ENCODE peak calls at places on chromosomes 11 and 22, in eight cellular contexts. U is prostate gland, J is PC-3, A is H1, M is heart right ventricle, V is SK-N-SH, I is Peyer's patch, O is K562. T is an unnamed sample. For H3K9me3, the result is how much of the 10 kb centered on the place peaks cover.

GRCh38 chr11:78037056-78037455 is 14.0 kb upstream of the KCTD14 start:
- DNase-seq in U (no peak), J (peak), A (no peak), M (no peak), V (no peak), I (no peak), O (no peak), T (peak)

GRCh38 chr11:58562375-58562800 is 13.3 kb downstream of the LPXN start:
- DNase-seq in U (no peak), J (no peak), A (no peak), M (no peak), V (no peak), I (no peak), O (no peak), T (no peak)

GRCh38 chr11:107696140-107696539 is 15.7 kb downstream of the SLN start:
- DNase-seq in U (no peak), J (peak), A (no peak), M (no peak), V (no peak), I (no peak), O (no peak), T (no peak)

GRCh38 chr22:21568207-21569075 is 927 bp downstream of the UBE2L3 start:
- DNase-seq in U (peak), J (no peak), A (no peak), M (peak), V (peak), I (no peak), O (peak), T (peak)

GRCh38 chr11:17604913-17605230 is 57.8 kb downstream of the OTOG start:
- DNase-seq in U (no peak), J (no peak), A (no peak), M (no peak), V (no peak), I (no peak), O (no peak), T (no peak)

GRCh38 chr22:22111267-22111751 is 128.7 kb upstream of the TOP3B start:
- DNase-seq in U (no peak), J (peak), A (no peak), M (no peak), V (no peak), I (peak), O (peak), T (no peak)

GRCh38 chr11:26587073-26587472 is 15.0 kb upstream of the MUC15 start:
- DNase-seq in U (no peak), J (no peak), A (no peak), M (no peak), V (no peak), I (no peak), O (no peak), T (no peak)

GRCh38 chr11:57566035-57566504 is 1.4 kb downstream of the UBE2L6 start:
- DNase-seq in U (peak), J (peak), A (no peak), M (peak), V (no peak), I (peak), O (no peak), T (peak)

GRCh38 chr11:99366476-99366992 is 345.8 kb downstream of the CNTN5 start:
- DNase-seq in U (no peak), J (no peak), A (no peak), M (no peak), V (no peak), I (no peak), O (no peak), T (no peak)

GRCh38 chr22:34330432-34330831 is 410.2 kb upstream of the LARGE1 start:
- DNase-seq in U (no peak), J (no peak), A (no peak), M (no peak), V (no peak), I (no peak), O (no peak), T (no peak)

GRCh38 chr22:29706493-29706892 is 13.3 kb upstream of the CABP7 start:
- DNase-seq in U (no peak), J (no peak), A (no peak), M (no peak), V (peak), I (no peak), O (no peak), T (no peak)

GRCh38 chr22:22923930-22924329 is 36.3 kb downstream of the IGLL5 start:
- DNase-seq in U (no peak), J (no peak), A (no peak), M (no peak), V (no peak), I (no peak), O (peak), T (no peak)

GRCh38 chr11:43987384-43988039 is 45.1 kb downstream of the C11orf96 start:
- DNase-seq in U (no peak), J (peak), A (no peak), M (peak), V (peak), I (peak), O (no peak), T (peak)

GRCh38 chr22:47787501-47788227 is 1025.2 kb downstream of the TBC1D22A start:
- DNase-seq in U (no peak), J (no peak), A (no peak), M (no peak), V (no peak), I (no peak), O (no peak), T (no peak)

GRCh38 chr11:86606849-86607481 is 65.5 kb downstream of the ME3 start:
- DNase-seq in U (no peak), J (peak), A (no peak), M (no peak), V (no peak), I (no peak), O (no peak), T (no peak)

GRCh38 chr22:20205964-20206708 is 55.3 kb upstream of the CCDC188 start:
- DNase-seq in U (peak), J (peak), A (no peak), M (peak), V (no peak), I (peak), O (peak), T (peak)

GRCh38 chr11:98955551-98955950 is 65.2 kb upstream of the CNTN5 start:
- DNase-seq in U (no peak), J (peak), A (no peak), M (no peak), V (no peak), I (no peak), O (no peak), T (no peak)

GRCh38 chr11:76656571-76657081 is 13.9 kb downstream of the LRRC32 start:
- DNase-seq in U (no peak), J (no peak), A (no peak), M (no peak), V (peak), I (no peak), O (no peak), T (peak)

GRCh38 chr22:43077121-43077877 is 11.9 kb downstream of the TTLL1 start:
- DNase-seq in U (no peak), J (no peak), A (no peak), M (peak), V (no peak), I (no peak), O (no peak), T (peak)

DNA sequence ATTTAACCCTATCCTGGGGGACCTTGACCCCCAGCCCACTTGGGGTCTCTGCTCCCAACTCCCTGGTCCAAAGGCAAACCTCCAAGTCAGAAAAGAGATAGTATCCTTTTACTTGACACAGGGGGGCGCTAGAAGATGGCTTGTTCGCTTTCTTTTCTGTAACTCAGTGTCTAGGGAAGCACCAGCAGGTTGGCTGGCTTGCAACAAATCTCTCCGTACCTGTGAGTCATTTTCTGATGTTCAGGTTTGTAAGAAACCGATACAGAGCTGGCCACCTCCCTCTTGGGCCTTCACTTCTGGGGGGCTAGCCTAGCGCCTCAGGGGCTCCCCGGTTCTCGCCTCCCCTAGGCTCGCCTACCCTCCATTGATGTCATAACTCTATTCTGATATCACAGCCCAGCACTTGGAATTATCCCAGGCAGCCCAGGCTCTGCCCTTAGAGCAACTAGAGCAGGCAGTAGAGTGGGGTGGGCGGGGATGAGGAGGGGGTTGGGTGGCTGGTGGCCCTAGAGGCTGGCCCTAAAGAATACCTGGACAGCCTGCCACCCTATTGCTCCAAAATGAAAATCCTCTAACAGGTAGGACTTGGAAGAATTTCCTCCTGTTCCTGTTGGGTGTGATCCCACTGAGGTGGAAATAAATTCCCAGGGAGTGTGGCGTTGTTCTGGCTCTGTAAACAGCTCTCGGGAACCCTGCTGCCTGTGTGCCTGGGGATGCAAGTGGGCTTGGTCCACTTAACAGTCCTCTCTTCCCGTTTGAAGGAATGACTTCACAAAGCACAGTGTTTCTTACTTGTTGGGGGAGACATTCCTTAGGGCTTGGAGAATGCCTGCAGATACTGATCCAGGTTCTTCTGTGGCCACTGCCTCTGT is 69.4 kb downstream of the OSBP2 start:
- DNase-seq in U (peak), J (peak), A (peak), M (peak), V (peak), I (no peak), O (peak), T (peak)
- TF ChIP-seq CTCF in U (no peak), J (peak), A (peak), M (peak), V (peak), I (peak), O (peak), T (peak)

GRCh38 chr22:28139993-28140392 is 220.9 kb upstream of the PITPNB start:
- DNase-seq in U (no peak), J (peak), A (no peak), M (no peak), V (no peak), I (no peak), O (no peak), T (no peak)

GRCh38 chr22:28141614-28142013 is 222.6 kb upstream of the PITPNB start:
- DNase-seq in U (no peak), J (peak), A (no peak), M (no peak), V (no peak), I (no peak), O (no peak), T (no peak)

GRCh38 chr22:28143961-28144745 is 225.1 kb upstream of the PITPNB start:
- DNase-seq in U (no peak), J (no peak), A (no peak), M (no peak), V (no peak), I (no peak), O (no peak), T (no peak)

GRCh38 chr22:28142361-28142801 is 223.3 kb upstream of the PITPNB start:
- DNase-seq in U (peak), J (peak), A (no peak), M (no peak), V (no peak), I (no peak), O (no peak), T (no peak)

DNA sequence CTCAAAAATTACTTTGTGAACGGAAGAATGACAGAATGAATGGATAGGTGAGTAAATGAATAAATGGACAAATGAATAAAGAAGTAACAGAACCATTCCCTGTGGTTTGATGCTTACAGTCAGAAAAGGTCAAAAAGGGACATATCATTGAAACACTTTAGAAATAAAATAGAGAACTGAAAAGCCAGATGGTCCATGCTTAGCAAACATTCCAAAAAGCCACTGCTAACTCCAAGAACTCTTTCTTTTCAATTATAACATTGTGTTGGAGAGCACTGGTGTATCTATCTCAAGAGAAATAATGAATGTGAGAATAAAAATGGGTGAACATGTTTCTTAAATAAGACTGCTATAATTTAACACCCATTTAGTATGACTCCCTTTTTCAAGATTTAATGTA is 224.2 kb upstream of the PITPNB start:
- DNase-seq in U (no peak), J (no peak), A (no peak), M (no peak), V (no peak), I (no peak), O (no peak), T (no peak)
- H3K9me3 ChIP-seq in U (under half), J (under half), A (under half), M (under half), V (under half), I (under half), O (under half), T (under half)

GRCh38 chr11:103929168-103929903 is 107.1 kb upstream of the DDI1 start:
- DNase-seq in U (no peak), J (no peak), A (no peak), M (no peak), V (no peak), I (no peak), O (no peak), T (no peak)

GRCh38 chr11:103939694-103940093 is 96.7 kb upstream of the DDI1 start:
- DNase-seq in U (no peak), J (no peak), A (no peak), M (no peak), V (no peak), I (no peak), O (no peak), T (no peak)

GRCh38 chr11:103936059-103936458 is 100.4 kb upstream of the DDI1 start:
- DNase-seq in U (no peak), J (peak), A (no peak), M (no peak), V (no peak), I (no peak), O (no peak), T (no peak)

GRCh38 chr11:103940542-103940941 is 95.9 kb upstream of the DDI1 start:
- DNase-seq in U (no peak), J (peak), A (no peak), M (no peak), V (no peak), I (no peak), O (no peak), T (no peak)

DNA sequence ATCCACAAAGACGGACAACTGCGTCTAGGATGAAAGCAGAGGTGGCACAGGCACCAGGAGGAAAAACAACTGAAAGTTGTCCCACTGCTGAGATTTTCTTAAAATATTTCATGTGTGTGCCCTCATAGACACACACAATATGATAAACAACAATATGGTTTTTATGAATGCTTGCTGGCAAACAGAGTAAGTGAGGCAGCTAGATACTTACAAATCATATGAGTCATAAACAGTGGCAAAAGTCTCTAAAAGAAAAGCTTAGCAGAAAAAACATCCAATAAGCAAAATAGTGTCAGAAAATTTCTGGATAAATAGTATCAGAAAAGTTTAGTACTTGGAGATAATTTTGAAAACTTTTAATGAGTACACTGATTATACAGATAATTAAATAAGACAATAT is 101.2 kb upstream of the DDI1 start:
- DNase-seq in U (no peak), J (no peak), A (no peak), M (no peak), V (no peak), I (no peak), O (no peak), T (no peak)
- TF ChIP-seq CTCF in U (no peak), J (no peak), A (no peak), M (no peak), V (no peak), I (no peak), O (no peak), T (no peak)

GRCh38 chr11:2510626-2511402 is 66.0 kb downstream of the KCNQ1 start:
- DNase-seq in U (no peak), J (no peak), A (no peak), M (no peak), V (peak), I (peak), O (peak), T (no peak)
- H3K9me3 ChIP-seq in U (under half), J (under half), A (under half), M (under half), V (under half), I (under half), O (under half), T (under half)

DNA sequence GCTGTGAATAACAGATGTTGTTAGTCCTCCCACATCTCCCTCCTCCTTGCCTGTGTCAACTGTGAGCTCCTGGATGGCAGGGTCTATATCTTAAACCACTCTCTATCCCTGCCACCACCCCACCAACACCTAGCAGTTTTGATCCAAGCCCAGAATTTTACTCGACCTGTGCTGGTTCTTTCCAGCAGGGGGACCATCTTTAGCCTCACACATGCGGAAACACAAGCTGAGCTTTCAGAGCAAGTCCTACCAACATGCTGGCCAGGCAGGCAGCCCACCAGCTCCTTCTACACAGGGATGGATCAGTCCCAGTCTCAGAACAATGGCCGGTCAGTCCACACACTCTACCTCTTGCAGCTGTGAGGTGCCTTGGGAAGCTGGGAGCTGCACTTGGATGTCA is 231.5 kb downstream of the NXPE2 start:
- DNase-seq in U (no peak), J (no peak), A (peak), M (no peak), V (no peak), I (no peak), O (no peak), T (no peak)
- TF ChIP-seq CTCF in U (no peak), J (no peak), A (peak), M (no peak), V (no peak), I (no peak), O (no peak), T (no peak)

GRCh38 chr11:70682056-70682455 is 283.7 kb downstream of the CTTN start:
- DNase-seq in U (no peak), J (no peak), A (no peak), M (no peak), V (no peak), I (no peak), O (no peak), T (no peak)

GRCh38 chr11:70680781-70681281 is 282.5 kb downstream of the CTTN start:
- DNase-seq in U (no peak), J (no peak), A (no peak), M (no peak), V (no peak), I (no peak), O (no peak), T (no peak)

GRCh38 chr11:70677232-70677916 is 279.0 kb downstream of the CTTN start:
- DNase-seq in U (no peak), J (no peak), A (no peak), M (no peak), V (no peak), I (no peak), O (no peak), T (no peak)

GRCh38 chr11:70675697-70676374 is 277.5 kb downstream of the CTTN start:
- DNase-seq in U (peak), J (peak), A (no peak), M (no peak), V (no peak), I (no peak), O (peak), T (peak)

DNA sequence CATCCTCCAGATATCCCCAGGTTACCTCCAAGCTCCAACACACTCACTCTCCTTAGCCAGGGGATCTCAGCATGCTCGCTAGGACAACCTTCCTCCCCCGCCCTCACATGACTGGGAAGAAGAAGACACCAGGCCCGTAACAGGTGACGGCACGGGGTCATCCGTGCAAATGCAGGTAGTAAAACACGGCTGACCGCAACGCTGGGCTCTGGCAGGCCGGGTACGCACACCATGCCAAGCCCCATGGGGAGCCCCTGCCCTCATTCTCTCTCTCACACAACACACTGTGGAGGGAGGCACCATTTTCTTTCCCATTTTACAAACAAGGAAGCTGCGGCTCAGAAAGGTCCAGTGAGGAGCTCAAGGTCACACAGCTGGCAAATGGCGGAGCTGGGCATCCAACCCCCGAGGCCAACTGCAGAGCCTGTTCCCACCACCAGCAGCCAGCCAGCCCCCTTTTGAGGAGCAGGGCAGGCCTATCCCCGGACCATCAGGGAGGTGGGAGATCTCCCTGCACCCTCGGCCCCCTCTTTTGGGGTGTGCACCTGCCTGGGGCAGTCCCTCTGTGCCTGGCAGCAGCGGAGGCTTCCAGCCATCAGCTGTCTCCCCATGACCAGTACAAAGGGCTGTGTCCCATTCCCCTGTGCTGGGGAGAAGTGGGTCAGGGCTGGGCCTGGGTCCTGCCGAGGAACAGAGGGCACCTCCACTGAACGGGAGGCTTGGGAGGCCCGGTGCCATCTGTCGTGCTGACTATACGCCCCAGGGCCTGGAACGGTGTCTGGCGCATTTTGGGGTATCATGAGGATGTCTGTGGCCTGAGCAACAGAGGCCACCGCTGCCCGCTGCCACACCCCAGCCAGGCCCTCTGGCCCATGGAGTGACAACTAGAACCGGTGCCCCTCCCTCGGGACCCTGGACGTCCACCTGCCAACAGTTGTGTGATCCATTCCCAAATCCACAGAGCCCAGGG is 280.9 kb downstream of the CTTN start:
- DNase-seq in U (no peak), J (no peak), A (no peak), M (no peak), V (no peak), I (no peak), O (no peak), T (no peak)
- H3K9me3 ChIP-seq in U (under half), J (under half), A (under half), M (under half), V (under half), I (under half), O (under half), T (under half)

T was measured in colonic mucosa.